ENCODE peak calls at places on chromosomes 4 and X, in eight cellular contexts. O, X, B, F, V, S, D and L are unnamed samples.

GRCh38 chr4:3250956-3251690 is 2.2 kb downstream of the MSANTD1 start:
- DNase-seq in O (no peak), X (no peak), B (peak; percentile 23), F (no peak), V (no peak), S (no peak), D (no peak), L (no peak)

GRCh38 chrX:25344191-25344936 is 328.6 kb upstream of the ARX start:
- DNase-seq in O (no peak), X (no peak), B (no peak), F (no peak), V (no peak), S (no peak), D (no peak), L (no peak)

GRCh38 chr4:41418444-41418843 is 119.5 kb upstream of the LIMCH1 start:
- DNase-seq in O (no peak), X (no peak), B (no peak), F (no peak), V (peak; percentile 35), S (peak; percentile 47), D (no peak), L (no peak)

GRCh38 chrX:107008034-107008433 is 8.0 kb upstream of the MORC4 start:
- DNase-seq in O (no peak), X (no peak), B (no peak), F (no peak), V (no peak), S (no peak), D (no peak), L (no peak)

GRCh38 chr4:140986045-140986444 is 147.2 kb downstream of the RNF150 start:
- DNase-seq in O (no peak), X (no peak), B (no peak), F (no peak), V (no peak), S (no peak), D (no peak), L (no peak)

GRCh38 chr4:26762650-26763049 is 98.0 kb upstream of the STIM2 start:
- DNase-seq in O (peak; percentile 35), X (no peak), B (no peak), F (no peak), V (no peak), S (no peak), D (no peak), L (no peak)

GRCh38 chr4:65917486-65917885 is 247.2 kb upstream of the EPHA5 start:
- DNase-seq in O (no peak), X (no peak), B (no peak), F (no peak), V (no peak), S (no peak), D (no peak), L (no peak)

GRCh38 chr4:146482788-146483187 is 39.0 kb downstream of the SLC10A7 start:
- DNase-seq in O (no peak), X (no peak), B (no peak), F (no peak), V (no peak), S (no peak), D (no peak), L (no peak)

GRCh38 chrX:68508799-68509198 is 9.9 kb downstream of the YIPF6 start:
- DNase-seq in O (no peak), X (no peak), B (no peak), F (no peak), V (peak; percentile 23), S (no peak), D (no peak), L (no peak)

GRCh38 chr4:25860586-25861421 is 2.0 kb downstream of the SEL1L3 start:
- DNase-seq in O (peak; percentile 34), X (no peak), B (no peak), F (no peak), V (no peak), S (no peak), D (no peak), L (peak; percentile 36)

GRCh38 chr4:20288047-20288650 is 36.4 kb downstream of the SLIT2 start:
- DNase-seq in O (no peak), X (no peak), B (no peak), F (no peak), V (no peak), S (no peak), D (no peak), L (no peak)

GRCh38 chr4:67101612-67102011 is 443.7 kb downstream of the CENPC start:
- DNase-seq in O (no peak), X (no peak), B (no peak), F (no peak), V (no peak), S (no peak), D (no peak), L (no peak)

GRCh38 chr4:2932951-2933565 is 30.1 kb downstream of the NOP14 start:
- DNase-seq in O (no peak), X (no peak), B (peak; percentile 38), F (no peak), V (no peak), S (no peak), D (no peak), L (no peak)